ENCODE peak calls at places on chromosomes 3 and 15, in nine cellular contexts. One of them, this sample, is unnamed.

GRCh38 chr3:170076715-170077238 is 39.0 kb downstream of the GPR160 start:
- DNase-seq in ELF-1: no peak
- DNase-seq in mesothelial cell of epicardium: no peak
- DNase-seq in RWPE1: no peak
- DNase-seq in NCI-H1092 treated with DMSO at 0.1 percent for 48 hours: no peak
- DNase-seq in iris pigment epithelial cell: peak; percentile 81
- DNase-seq in activated CD4-positive, alpha-beta T cell treated with anti-CD3 and anti-CD28 coated beads, Interleukin-2, amount 10 ng/mL, durations not matched to agents 7 days and 5 days: no peak
- DNase-seq in naive thymus-derived CD4-positive, alpha-beta T cell: no peak
- DNase-seq in body of pancreas: no peak
- DNase-seq in this sample: no peak

GRCh38 chr3:148711981-148712666 is 14.4 kb downstream of the AGTR1 start:
- DNase-seq in mesothelial cell of epicardium: no peak
- DNase-seq in naive thymus-derived CD4-positive, alpha-beta T cell: no peak
- DNase-seq in activated CD4-positive, alpha-beta T cell treated with anti-CD3 and anti-CD28 coated beads, Interleukin-2, amount 10 ng/mL, durations not matched to agents 7 days and 5 days: no peak
- DNase-seq in NCI-H1092 treated with DMSO at 0.1 percent for 48 hours: no peak
- DNase-seq in ELF-1: no peak
- DNase-seq in iris pigment epithelial cell: peak; percentile 52
- DNase-seq in RWPE1: no peak
- DNase-seq in body of pancreas: no peak
- DNase-seq in this sample: no peak

GRCh38 chr3:58411036-58411435 is 22.6 kb downstream of the PDHB start:
- DNase-seq in RWPE1: no peak
- DNase-seq in mesothelial cell of epicardium: no peak
- DNase-seq in body of pancreas: no peak
- DNase-seq in NCI-H1092 treated with DMSO at 0.1 percent for 48 hours: no peak
- DNase-seq in naive thymus-derived CD4-positive, alpha-beta T cell: no peak
- DNase-seq in ELF-1: no peak
- DNase-seq in activated CD4-positive, alpha-beta T cell treated with anti-CD3 and anti-CD28 coated beads, Interleukin-2, amount 10 ng/mL, durations not matched to agents 7 days and 5 days: no peak
- DNase-seq in iris pigment epithelial cell: no peak
- DNase-seq in this sample: no peak

GRCh38 chr15:80379671-80380070 is 24.5 kb upstream of the ARNT2 start:
- DNase-seq in ELF-1: no peak
- DNase-seq in naive thymus-derived CD4-positive, alpha-beta T cell: no peak
- DNase-seq in RWPE1: no peak
- DNase-seq in activated CD4-positive, alpha-beta T cell treated with anti-CD3 and anti-CD28 coated beads, Interleukin-2, amount 10 ng/mL, durations not matched to agents 7 days and 5 days: no peak
- DNase-seq in body of pancreas: no peak
- DNase-seq in NCI-H1092 treated with DMSO at 0.1 percent for 48 hours: no peak
- DNase-seq in iris pigment epithelial cell: no peak
- DNase-seq in mesothelial cell of epicardium: no peak
- DNase-seq in this sample: no peak

GRCh38 chr3:153273767-153274443 is 111.9 kb downstream of the RAP2B start:
- DNase-seq in naive thymus-derived CD4-positive, alpha-beta T cell: no peak
- DNase-seq in RWPE1: peak; percentile 32
- DNase-seq in NCI-H1092 treated with DMSO at 0.1 percent for 48 hours: no peak
- DNase-seq in activated CD4-positive, alpha-beta T cell treated with anti-CD3 and anti-CD28 coated beads, Interleukin-2, amount 10 ng/mL, durations not matched to agents 7 days and 5 days: no peak
- DNase-seq in ELF-1: no peak
- DNase-seq in iris pigment epithelial cell: peak; percentile 79
- DNase-seq in body of pancreas: no peak
- DNase-seq in mesothelial cell of epicardium: no peak
- DNase-seq in this sample: no peak

GRCh38 chr3:133494469-133494868 is 79.0 kb upstream of the CDV3 start:
- DNase-seq in body of pancreas: peak; percentile 42
- DNase-seq in activated CD4-positive, alpha-beta T cell treated with anti-CD3 and anti-CD28 coated beads, Interleukin-2, amount 10 ng/mL, durations not matched to agents 7 days and 5 days: no peak
- DNase-seq in RWPE1: no peak
- DNase-seq in mesothelial cell of epicardium: no peak
- DNase-seq in ELF-1: peak; percentile 67
- DNase-seq in iris pigment epithelial cell: peak; percentile 30
- DNase-seq in naive thymus-derived CD4-positive, alpha-beta T cell: no peak
- DNase-seq in NCI-H1092 treated with DMSO at 0.1 percent for 48 hours: no peak
- DNase-seq in this sample: no peak

GRCh38 chr3:12556723-12557471 is at the start of gene MKRN2:
- DNase-seq in mesothelial cell of epicardium: peak; percentile 89
- DNase-seq in ELF-1: peak; percentile 90
- DNase-seq in naive thymus-derived CD4-positive, alpha-beta T cell: peak; percentile 81
- DNase-seq in activated CD4-positive, alpha-beta T cell treated with anti-CD3 and anti-CD28 coated beads, Interleukin-2, amount 10 ng/mL, durations not matched to agents 7 days and 5 days: peak; percentile 83
- DNase-seq in iris pigment epithelial cell: peak; percentile 78
- DNase-seq in body of pancreas: peak; percentile 93
- DNase-seq in RWPE1: peak; percentile 72
- DNase-seq in NCI-H1092 treated with DMSO at 0.1 percent for 48 hours: peak; percentile 76
- DNase-seq in this sample: peak; percentile 79

GRCh38 chr3:48552111-48552911 is 4.3 kb downstream of the PFKFB4 start:
- DNase-seq in iris pigment epithelial cell: no peak
- DNase-seq in activated CD4-positive, alpha-beta T cell treated with anti-CD3 and anti-CD28 coated beads, Interleukin-2, amount 10 ng/mL, durations not matched to agents 7 days and 5 days: no peak
- DNase-seq in mesothelial cell of epicardium: no peak
- DNase-seq in naive thymus-derived CD4-positive, alpha-beta T cell: no peak
- DNase-seq in body of pancreas: peak; percentile 94
- DNase-seq in ELF-1: peak; percentile 60
- DNase-seq in NCI-H1092 treated with DMSO at 0.1 percent for 48 hours: no peak
- DNase-seq in RWPE1: no peak
- DNase-seq in this sample: no peak

GRCh38 chr3:10406414-10406813 is 85.5 kb upstream of the SEC13 start:
- DNase-seq in iris pigment epithelial cell: no peak
- DNase-seq in activated CD4-positive, alpha-beta T cell treated with anti-CD3 and anti-CD28 coated beads, Interleukin-2, amount 10 ng/mL, durations not matched to agents 7 days and 5 days: no peak
- DNase-seq in ELF-1: no peak
- DNase-seq in RWPE1: no peak
- DNase-seq in naive thymus-derived CD4-positive, alpha-beta T cell: no peak
- DNase-seq in NCI-H1092 treated with DMSO at 0.1 percent for 48 hours: no peak
- DNase-seq in body of pancreas: no peak
- DNase-seq in mesothelial cell of epicardium: no peak
- DNase-seq in this sample: no peak

This sample was measured in central memory CD4-positive, alpha-beta T cell.